ENCODE peak calls at places on chromosomes 7 and 10, in four cellular contexts. V is K562, N is HepG2, R is GM12878. L is an unnamed sample.

GRCh38 chr10:132477066-132477397 is 60.6 kb upstream of the INPP5A start:
- DNase-seq in V (no peak), N (no peak), R (no peak), L (no peak)

GRCh38 chr7:149707448-149707886 is 65.9 kb downstream of the ZNF467 start:
- DNase-seq in V (no peak), N (peak; percentile 18), R (no peak), L (no peak)

GRCh38 chr7:116836911-116837310 is 25.5 kb upstream of the CAPZA2 start:
- DNase-seq in R (no peak), N (no peak), V (no peak), L (no peak)

GRCh38 chr10:57395921-57396320 is 871.8 kb downstream of the IPMK start:
- DNase-seq in V (no peak), N (no peak), R (no peak), L (no peak)

GRCh38 chr7:55898287-55898686 is 11.0 kb downstream of the ZNF713 start:
- DNase-seq in N (no peak), R (no peak), V (no peak), L (no peak)

GRCh38 chr7:142854505-142855400 is at the start of gene EPHB6:
- DNase-seq in N (no peak), R (no peak), V (peak; percentile 98), L (peak; percentile 67)

GRCh38 chr10:33386926-33387325 is 52.5 kb upstream of the NRP1 start:
- DNase-seq in V (no peak), N (no peak), R (no peak), L (no peak)

GRCh38 chr10:58775960-58776574 is 263.4 kb downstream of the BICC1 start:
- DNase-seq in N (no peak), R (no peak), V (no peak), L (no peak)

GRCh38 chr7:25382869-25383268 is 154.6 kb upstream of the NPVF start:
- DNase-seq in R (no peak), V (no peak), N (no peak), L (no peak)

GRCh38 chr10:22874189-22874854 is 53.5 kb upstream of the ARMC3 start:
- DNase-seq in N (no peak), R (no peak), V (no peak), L (no peak)

GRCh38 chr7:36406156-36406555 is 16.5 kb downstream of the ANLN start:
- DNase-seq in R (no peak), V (no peak), N (no peak), L (peak; percentile 22)

GRCh38 chr7:66779669-66780408 is 39.3 kb downstream of the RABGEF1 start:
- DNase-seq in V (no peak), R (no peak), N (peak; percentile 55), L (no peak)

GRCh38 chr10:89167915-89168314 is 39.2 kb downstream of the CH25H start:
- DNase-seq in V (no peak), N (no peak), R (no peak), L (no peak)

GRCh38 chr7:114939484-114940097 is 17.7 kb downstream of the MDFIC start:
- DNase-seq in V (no peak), N (no peak), R (no peak), L (no peak)

GRCh38 chr10:84683550-84683949 is 355.2 kb downstream of the CCSER2 start:
- DNase-seq in R (no peak), V (no peak), N (no peak), L (no peak)

GRCh38 chr7:98210513-98211220 is 572 bp upstream of the BHLHA15 start:
- DNase-seq in N (no peak), R (no peak), V (no peak), L (peak; percentile 64)

GRCh38 chr7:5679741-5680473 is 101.6 kb downstream of the RNF216 start:
- DNase-seq in R (no peak), N (no peak), V (no peak), L (no peak)

GRCh38 chr7:34823650-34824258 is 165.7 kb downstream of the NPSR1 start:
- DNase-seq in V (peak; percentile 71), R (no peak), N (peak; percentile 22), L (peak; percentile 71)

GRCh38 chr7:28725911-28726310 is 232.2 kb downstream of the TRIL start:
- DNase-seq in V (no peak), R (no peak), N (no peak), L (no peak)

GRCh38 chr10:30434273-30435067 is 486 bp downstream of the MAP3K8 start:
- DNase-seq in R (no peak), N (peak; percentile 83), V (peak; percentile 69), L (peak; percentile 68)

GRCh38 chr7:55568613-55569268 is 3.6 kb downstream of the VOPP1 start:
- DNase-seq in R (no peak), N (no peak), V (no peak), L (no peak)

GRCh38 chr10:100109670-100110069 is 28.0 kb upstream of the CPN1 start:
- DNase-seq in R (no peak), V (no peak), N (no peak), L (peak; percentile 13)

GRCh38 chr7:158512042-158512441 is 75.6 kb downstream of the PTPRN2 start:
- DNase-seq in V (no peak), N (no peak), R (no peak), L (no peak)

GRCh38 chr7:2735744-2736143 is 47.7 kb downstream of the AMZ1 start:
- DNase-seq in R (no peak), V (no peak), N (no peak), L (peak; percentile 8)

GRCh38 chr7:756231-756927 is 29.3 kb upstream of the PRKAR1B start:
- DNase-seq in V (no peak), R (no peak), N (no peak), L (no peak)

GRCh38 chr10:65496541-65496940 is 1429.3 kb upstream of the LRRTM3 start:
- DNase-seq in R (no peak), V (no peak), N (no peak), L (no peak)

GRCh38 chr7:20798081-20798693 is 11.5 kb upstream of the SP8 start:
- DNase-seq in V (peak; percentile 92), R (no peak), N (no peak), L (peak; percentile 65)

GRCh38 chr7:50369408-50370026 is 65.0 kb downstream of the IKZF1 start:
- DNase-seq in R (peak; percentile 51), V (peak; percentile 70), N (peak; percentile 11), L (no peak)

GRCh38 chr7:43568529-43568928 is 14.4 kb upstream of the STK17A start:
- DNase-seq in R (no peak), V (no peak), N (no peak), L (no peak)

GRCh38 chr7:50497068-50497642 is 47.0 kb upstream of the FIGNL1 start:
- DNase-seq in R (no peak), N (no peak), V (peak; percentile 21), L (no peak)

GRCh38 chr10:11183000-11183399 is 165.3 kb downstream of the CELF2 start:
- DNase-seq in N (no peak), R (no peak), V (no peak), L (no peak)

GRCh38 chr10:13883843-13884444 is 297.2 kb downstream of the PRPF18 start:
- DNase-seq in N (no peak), R (no peak), V (no peak), L (no peak)
- TF ChIP-seq ETV6 in N (no peak), R (no peak), V (no peak), L (no peak)

DNA sequence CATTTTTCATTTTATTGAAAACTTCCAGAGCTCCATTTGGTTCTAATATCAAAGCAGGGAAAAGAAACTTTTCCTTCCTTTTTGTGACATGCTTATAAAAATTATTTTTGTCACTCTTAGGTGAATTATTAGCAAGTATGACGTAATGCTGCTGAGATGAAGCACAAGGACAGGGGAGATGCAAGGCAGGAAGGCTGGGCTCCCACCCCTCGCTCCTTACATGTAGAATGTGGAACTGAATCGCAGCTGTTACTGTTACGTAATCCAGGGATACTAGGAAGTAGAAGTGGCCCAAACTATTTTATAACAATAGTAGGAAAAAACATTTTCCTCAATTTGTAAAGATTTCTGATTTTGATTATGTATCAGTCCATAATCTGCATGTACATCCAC is 17.1 kb upstream of the GTPBP4 start:
- DNase-seq in N (no peak), R (no peak), V (no peak), L (no peak)
- TF ChIP-seq USF2 in N (no peak), R (no peak), V (no peak), L (no peak)

DNA sequence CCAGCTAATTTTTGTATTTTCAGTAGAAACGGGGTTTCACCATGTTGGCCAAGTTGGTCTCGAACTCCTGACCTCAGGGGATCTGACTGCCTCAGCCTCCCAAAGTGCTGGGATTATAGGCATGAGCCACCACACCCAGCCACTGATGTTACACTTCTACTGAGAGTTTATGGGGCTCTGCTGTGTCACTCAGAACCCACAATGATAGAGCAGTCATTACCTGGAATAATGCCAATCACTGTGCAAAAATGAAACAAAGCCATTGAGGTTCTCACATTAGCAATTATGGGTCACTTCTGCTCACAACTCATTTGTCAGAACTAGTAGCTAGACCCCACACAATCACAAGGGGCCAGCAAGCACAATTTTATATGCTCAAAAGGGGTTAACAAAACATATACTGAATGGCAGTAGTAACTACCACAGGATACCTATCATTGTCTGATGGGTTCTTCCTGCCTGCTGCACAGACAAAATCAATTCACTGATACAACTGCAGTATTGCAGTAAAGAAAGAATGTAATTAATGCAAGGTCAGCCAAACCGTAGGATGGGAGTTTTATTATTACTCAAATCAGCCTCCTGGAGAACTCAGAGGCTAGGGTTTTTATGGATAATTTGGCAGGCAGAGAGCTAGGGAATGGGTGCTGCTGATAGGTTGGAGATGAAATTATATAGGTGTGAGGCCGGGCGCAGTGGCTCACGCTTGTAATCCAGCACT is 72.1 kb upstream of the TRIM24 start:
- DNase-seq in V (no peak), N (no peak), R (no peak), L (no peak)
- TF ChIP-seq ETV6 in V (no peak), N (no peak), R (no peak), L (no peak)

DNA sequence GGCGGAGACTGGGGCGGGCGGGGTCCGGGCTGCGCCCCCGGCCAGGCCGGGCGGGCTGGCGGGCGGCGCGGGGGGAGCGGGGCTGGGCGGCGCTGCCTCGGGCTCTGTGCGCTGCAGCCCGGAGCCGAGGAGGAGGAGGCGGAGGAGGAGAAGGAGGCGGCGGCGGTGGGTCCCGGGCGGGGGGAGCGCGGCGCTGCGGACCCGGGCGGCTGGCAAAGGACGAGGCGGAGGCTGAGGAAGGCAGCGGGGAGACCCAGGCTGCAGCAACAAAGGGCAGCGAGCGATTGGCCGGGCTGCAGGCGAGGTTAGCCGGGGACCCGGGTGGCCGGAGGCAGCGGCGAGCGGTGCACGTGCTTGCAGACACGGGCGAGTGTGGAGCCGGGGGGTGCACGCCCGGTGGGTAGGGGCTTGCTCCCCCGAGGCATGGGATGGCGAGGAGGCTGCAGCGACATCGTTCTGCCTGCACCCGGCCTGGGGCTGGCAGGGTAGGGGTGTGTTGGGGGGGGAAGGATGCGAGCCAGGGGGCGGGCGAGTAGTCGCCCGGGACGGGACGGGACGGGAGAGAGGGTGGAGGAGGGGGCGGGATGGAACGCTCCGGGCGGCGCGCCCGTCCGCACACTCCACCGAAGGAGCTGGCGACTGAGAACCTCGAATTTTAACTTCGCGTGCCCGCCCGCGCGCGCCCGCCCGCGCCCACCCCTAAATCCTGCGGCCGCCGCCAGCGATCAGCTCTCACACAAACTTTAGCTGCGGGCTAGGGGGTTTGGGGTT is 844 bp upstream of the KAT6B start:
- DNase-seq in R (no peak), V (no peak), N (no peak), L (peak; percentile 71)
- TF ChIP-seq USF2 in R (no peak), V (peak; percentile 11), N (no peak), L (peak; percentile 31)

DNA sequence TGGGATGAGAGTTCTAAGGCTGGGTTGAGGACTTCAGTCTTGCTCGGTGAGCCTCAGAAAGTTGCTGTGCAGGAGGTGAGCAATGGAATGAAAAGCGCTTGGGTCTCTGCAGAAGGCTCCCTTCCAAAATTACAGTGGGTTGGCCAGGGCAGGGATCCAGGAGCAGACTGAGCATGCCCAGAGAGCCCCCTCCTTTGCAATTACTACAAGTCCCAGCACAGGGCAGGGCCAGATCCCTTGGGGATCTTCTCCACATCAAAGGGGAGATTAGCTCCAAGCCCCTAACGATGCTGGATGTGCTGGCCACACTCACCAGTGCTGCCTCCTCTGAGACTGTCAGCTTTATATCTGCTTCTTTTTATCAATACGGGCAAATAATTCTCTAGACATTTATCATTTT is 337.5 kb downstream of the RPS24 start:
- DNase-seq in N (no peak), V (no peak), R (no peak), L (no peak)
- TF ChIP-seq ETV6 in N (no peak), V (no peak), R (no peak), L (no peak)